ENCODE peak calls at places on chromosome 20, in four cellular contexts. R is anterior cingulate cortex, J is fibroblast of lung, U is G401. M is an unnamed sample.

GRCh38 chr20:52996726-52997125 is 24.6 kb downstream of the TSHZ2 start:
- DNase-seq in R (no peak), J (no peak), U (no peak), M (no peak)

GRCh38 chr20:37728635-37728983 is 34.8 kb downstream of the CTNNBL1 start:
- DNase-seq in R (no peak), J (no peak), U (peak), M (no peak)

GRCh38 chr20:9185511-9185910 is 116.6 kb downstream of the PLCB4 start:
- DNase-seq in R (no peak), J (peak), U (no peak), M (no peak)

GRCh38 chr20:41158082-41158625 is 20.8 kb downstream of the PLCG1 start:
- DNase-seq in R (no peak), J (no peak), U (peak), M (no peak)

GRCh38 chr20:25250508-25250907 is 2.6 kb downstream of the PYGB start:
- DNase-seq in R (no peak), J (no peak), U (peak), M (no peak)

GRCh38 chr20:62589150-62589498 is 53.2 kb upstream of the SLCO4A1 start:
- DNase-seq in R (no peak), J (no peak), U (no peak), M (no peak)

GRCh38 chr20:44618318-44618731 is 33.2 kb downstream of the ADA start:
- DNase-seq in R (no peak), J (no peak), U (no peak), M (no peak)

GRCh38 chr20:58950603-58951002 is 30.5 kb upstream of the NELFCD start:
- DNase-seq in R (no peak), J (no peak), U (no peak), M (no peak)

GRCh38 chr20:51027396-51027795 is 4.5 kb upstream of the KCNG1 start:
- DNase-seq in R (no peak), J (no peak), U (no peak), M (no peak)

GRCh38 chr20:60297649-60298048 is 339.4 kb downstream of the CDH26 start:
- DNase-seq in R (no peak), J (no peak), U (no peak), M (no peak)

GRCh38 chr20:62831361-62831788 is 14.5 kb downstream of the COL9A3 start:
- DNase-seq in R (no peak), J (no peak), U (no peak), M (no peak)

GRCh38 chr20:10655723-10656122 is 18.1 kb downstream of the JAG1 start:
- DNase-seq in R (no peak), J (no peak), U (no peak), M (peak)

GRCh38 chr20:49276201-49276894 is 1.5 kb downstream of the ZNFX1 start:
- DNase-seq in R (no peak), J (peak), U (no peak), M (no peak)

M was measured in sigmoid colon.